ENCODE peak calls at places on chromosome 14, in eight cellular contexts. L is EL, K is GM12891, O is mesothelial cell of epicardium, C is neural crest cell, I is LoVo, F is LHCN-M2, J is putamen. D is an unnamed sample.

GRCh38 chr14:101980251-101980650 is 15.9 kb downstream of the DYNC1H1 start:
- DNase-seq in O (no peak), L (no peak), F (no peak), K (no peak), C (no peak), I (no peak), J (no peak), D (no peak)

GRCh38 chr14:104011824-104012517 is 69.6 kb upstream of the RD3L start:
- DNase-seq in I (peak), F (no peak), O (no peak), L (no peak), K (no peak), C (no peak), J (no peak), D (no peak)

GRCh38 chr14:26204362-26204953 is 393.4 kb downstream of the NOVA1 start:
- DNase-seq in I (no peak), L (no peak), F (no peak), K (no peak), O (no peak), C (peak), J (no peak), D (no peak)

GRCh38 chr14:75559451-75560187 is 18.8 kb upstream of the FLVCR2 start:
- DNase-seq in O (no peak), F (peak), C (no peak), I (peak), J (no peak), L (peak), K (no peak), D (no peak)

GRCh38 chr14:67773844-67774377 is 42.5 kb downstream of the ZFYVE26 start:
- DNase-seq in I (no peak), C (no peak), F (peak), K (no peak), O (no peak), L (no peak), J (no peak), D (no peak)

GRCh38 chr14:54688229-54688628 is 121.3 kb downstream of the SAMD4A start:
- DNase-seq in C (no peak), F (no peak), K (no peak), J (no peak), L (no peak), I (no peak), O (no peak), D (no peak)

GRCh38 chr14:76780875-76781647 is 19.8 kb downstream of the VASH1 start:
- DNase-seq in C (no peak), J (peak), O (no peak), L (no peak), F (peak), K (no peak), I (no peak), D (peak)

GRCh38 chr14:66662374-66662773 is 154.4 kb downstream of the GPHN start:
- DNase-seq in K (no peak), O (no peak), I (no peak), F (no peak), L (peak), J (no peak), C (no peak), D (no peak)

GRCh38 chr14:65255583-65256443 is 153.5 kb upstream of the MAX start:
- DNase-seq in O (peak), C (no peak), J (no peak), L (no peak), I (peak), F (no peak), K (no peak), D (no peak)

GRCh38 chr14:49880267-49881064 is 12.4 kb upstream of the ARF6 start:
- DNase-seq in C (no peak), K (no peak), I (peak), J (no peak), F (peak), O (no peak), L (no peak), D (no peak)

GRCh38 chr14:102805454-102805891 is 28.2 kb downstream of the TRAF3 start:
- DNase-seq in J (no peak), C (no peak), F (peak), K (no peak), L (peak), O (no peak), I (no peak), D (no peak)

GRCh38 chr14:64684091-64684490 is 20.1 kb upstream of the PLEKHG3 start:
- DNase-seq in J (peak), I (no peak), C (no peak), F (peak), L (peak), K (no peak), O (no peak), D (no peak)

GRCh38 chr14:88667555-88668273 is 104.9 kb downstream of the ZC3H14 start:
- DNase-seq in L (peak), K (peak), C (peak), O (no peak), J (peak), F (peak), I (peak), D (peak)

GRCh38 chr14:99189201-99189801 is 82.7 kb downstream of the BCL11B start:
- DNase-seq in O (no peak), K (no peak), F (no peak), L (no peak), J (no peak), I (no peak), C (no peak), D (no peak)

GRCh38 chr14:28577711-28578131 is 188.9 kb upstream of the FOXG1 start:
- DNase-seq in C (no peak), K (no peak), O (no peak), J (no peak), I (no peak), L (no peak), F (peak), D (no peak)

GRCh38 chr14:74654931-74655330 is 42.9 kb upstream of the LTBP2 start:
- DNase-seq in C (no peak), F (no peak), I (no peak), L (no peak), O (no peak), J (no peak), K (no peak), D (no peak)

GRCh38 chr14:72855913-72856312 is 38.0 kb downstream of the DPF3 start:
- DNase-seq in L (peak), C (no peak), I (peak), K (no peak), O (no peak), J (no peak), F (peak), D (no peak)

GRCh38 chr14:58572092-58572853 is 65.5 kb upstream of the DACT1 start:
- DNase-seq in J (no peak), K (no peak), F (peak), O (no peak), L (peak), C (no peak), I (no peak), D (no peak)

GRCh38 chr14:99716091-99716849 is 32.2 kb downstream of the CYP46A1 start:
- DNase-seq in J (no peak), K (no peak), C (no peak), F (no peak), O (no peak), I (no peak), L (no peak), D (peak)

GRCh38 chr14:34843011-34843554 is 32.1 kb downstream of the BAZ1A start:
- DNase-seq in F (peak), J (no peak), L (peak), O (no peak), C (no peak), K (no peak), I (peak), D (no peak)

GRCh38 chr14:64604001-64604400 is 54.2 kb downstream of the PPP1R36 start:
- DNase-seq in C (no peak), O (no peak), I (no peak), K (no peak), J (no peak), F (no peak), L (no peak), D (no peak)

GRCh38 chr14:95192306-95192705 is 35.0 kb upstream of the DICER1 start:
- DNase-seq in O (no peak), F (no peak), J (no peak), K (no peak), C (no peak), L (no peak), I (no peak), D (no peak)

GRCh38 chr14:89440997-89441909 is 24.2 kb upstream of the FOXN3 start:
- DNase-seq in J (no peak), C (no peak), F (no peak), L (no peak), I (no peak), O (no peak), K (no peak), D (no peak)

GRCh38 chr14:51807355-51807754 is 53.1 kb upstream of the GNG2 start:
- DNase-seq in K (no peak), I (no peak), J (no peak), O (no peak), C (no peak), F (peak), L (no peak), D (no peak)

GRCh38 chr14:21476526-21476924 is 234 bp downstream of the RAB2B start:
- DNase-seq in J (no peak), F (no peak), C (no peak), O (peak), I (peak), L (no peak), K (peak), D (peak)

GRCh38 chr14:104933721-104934379 is 9.2 kb downstream of the PLD4 start:
- DNase-seq in J (no peak), K (no peak), O (no peak), I (no peak), F (no peak), C (no peak), L (no peak), D (peak)

GRCh38 chr14:104431351-104431928 is 148.1 kb upstream of the C14orf180 start:
- DNase-seq in F (no peak), I (no peak), J (no peak), K (no peak), C (no peak), L (no peak), O (no peak), D (peak)

GRCh38 chr14:58822856-58823255 is 185.1 kb downstream of the DACT1 start:
- DNase-seq in O (no peak), K (no peak), C (no peak), I (no peak), L (no peak), F (no peak), J (no peak), D (no peak)

GRCh38 chr14:68687746-68688145 is 105.1 kb downstream of the ZFP36L1 start:
- DNase-seq in O (no peak), C (no peak), L (peak), K (no peak), I (peak), F (peak), J (no peak), D (no peak)

GRCh38 chr14:90900712-90901111 is 84.5 kb upstream of the TTC7B start:
- DNase-seq in J (no peak), K (no peak), I (no peak), L (no peak), C (no peak), F (no peak), O (no peak), D (no peak)

GRCh38 chr14:59829469-59829868 is 41.1 kb downstream of the RTN1 start:
- DNase-seq in L (no peak), C (no peak), O (no peak), I (no peak), J (no peak), F (peak), K (no peak), D (no peak)